ENCODE peak calls at places on chromosome 3, in eight cellular contexts. B is CD8-positive, alpha-beta T cell; J is IMR-90; L is tibial artery; V is osteoblast; X is spleen; G is pancreas; Z is GM23338. I is an unnamed sample.

GRCh38 chr3:131602011-131602779 is 99.4 kb upstream of the MRPL3 start:
- DNase-seq in Z (no peak), V (no peak), B (no peak), J (no peak), L (no peak), X (no peak), G (no peak), I (no peak)

GRCh38 chr3:142896201-142896755 is 7.4 kb upstream of the PCOLCE2 start:
- DNase-seq in X (no peak), L (no peak), Z (no peak), J (peak), G (no peak), V (peak), B (no peak), I (no peak)

GRCh38 chr3:132790806-132791205 is 68.6 kb upstream of the NPHP3 start:
- DNase-seq in X (no peak), J (no peak), G (no peak), L (no peak), Z (no peak), B (no peak), V (no peak), I (no peak)

GRCh38 chr3:159757341-159758060 is 231.1 kb upstream of the IL12A start:
- DNase-seq in L (no peak), J (peak), B (no peak), X (no peak), G (no peak), V (no peak), Z (no peak), I (no peak)

GRCh38 chr3:73556520-73557371 is 68.0 kb downstream of the PDZRN3 start:
- DNase-seq in J (peak), X (no peak), V (no peak), Z (peak), L (no peak), G (no peak), B (no peak), I (no peak)

GRCh38 chr3:4099607-4100006 is 203.6 kb upstream of the SETMAR start:
- DNase-seq in V (no peak), Z (no peak), B (no peak), L (no peak), J (no peak), G (no peak), X (no peak), I (no peak)

GRCh38 chr3:67460841-67461240 is 193.6 kb downstream of the SUCLG2 start:
- DNase-seq in G (no peak), Z (no peak), V (no peak), J (peak), B (no peak), X (no peak), L (no peak), I (no peak)

GRCh38 chr3:4772171-4772804 is 206.9 kb upstream of the BHLHE40 start:
- DNase-seq in V (no peak), J (peak), G (peak), B (no peak), X (no peak), L (peak), Z (no peak), I (peak)

GRCh38 chr3:117540583-117540982 is 831.0 kb downstream of the TUSC7 start:
- DNase-seq in V (no peak), L (no peak), J (peak), B (no peak), X (no peak), Z (no peak), G (no peak), I (no peak)

GRCh38 chr3:155581579-155581978 is 163.3 kb downstream of the PLCH1 start:
- DNase-seq in X (no peak), Z (no peak), L (no peak), B (no peak), G (no peak), J (no peak), V (no peak), I (no peak)

GRCh38 chr3:64954995-64955636 is 267.3 kb upstream of the ADAMTS9 start:
- DNase-seq in X (no peak), J (no peak), V (no peak), Z (no peak), B (no peak), L (peak), G (peak), I (no peak)

GRCh38 chr3:187247398-187247797 is 44.1 kb downstream of the MASP1 start:
- DNase-seq in B (no peak), L (no peak), Z (peak), X (no peak), J (no peak), V (no peak), G (no peak), I (no peak)

GRCh38 chr3:69993747-69994146 is 5.8 kb upstream of the SAMMSON start:
- DNase-seq in G (no peak), Z (no peak), L (no peak), X (no peak), V (no peak), B (no peak), J (no peak), I (no peak)

GRCh38 chr3:21750831-21751391 is at the start of gene ZNF385D:
- DNase-seq in L (peak), X (no peak), B (no peak), J (peak), G (no peak), V (peak), Z (peak), I (peak)

GRCh38 chr3:58630081-58630709 is 36.4 kb downstream of the FAM3D start:
- DNase-seq in X (no peak), Z (peak), G (peak), J (peak), B (peak), V (peak), L (no peak), I (no peak)

GRCh38 chr3:53170325-53171108 is 9.5 kb downstream of the PRKCD start:
- DNase-seq in B (no peak), V (no peak), L (no peak), J (no peak), G (no peak), X (peak), Z (no peak), I (no peak)

GRCh38 chr3:25603703-25604102 is 61.0 kb downstream of the TOP2B start:
- DNase-seq in G (no peak), Z (no peak), L (no peak), V (no peak), B (no peak), X (no peak), J (no peak), I (no peak)

GRCh38 chr3:123739754-123740153 is 144.4 kb downstream of the MYLK start:
- DNase-seq in G (no peak), B (no peak), X (no peak), J (peak), V (no peak), L (no peak), Z (no peak), I (no peak)

GRCh38 chr3:170520996-170521395 is 64.9 kb downstream of the SLC7A14 start:
- DNase-seq in X (no peak), V (no peak), B (no peak), Z (no peak), J (peak), G (no peak), L (no peak), I (no peak)

GRCh38 chr3:29415824-29416223 is 135.0 kb downstream of the RBMS3 start:
- DNase-seq in J (peak), X (no peak), G (no peak), Z (no peak), V (peak), B (no peak), L (no peak), I (no peak)

GRCh38 chr3:187808466-187809291 is 63.4 kb upstream of the BCL6 start:
- DNase-seq in X (no peak), V (no peak), G (peak), J (no peak), B (no peak), Z (peak), L (no peak), I (no peak)

GRCh38 chr3:128297401-128298138 is 144.3 kb downstream of the EEFSEC start:
- DNase-seq in L (no peak), J (peak), Z (no peak), V (no peak), B (no peak), G (no peak), X (no peak), I (peak)

GRCh38 chr3:61181874-61182273 is 69.4 kb downstream of the FHIT start:
- DNase-seq in L (no peak), B (no peak), Z (no peak), X (no peak), V (peak), G (no peak), J (peak), I (no peak)

GRCh38 chr3:187131981-187132380 is 7.3 kb downstream of the RPL39L start:
- DNase-seq in Z (no peak), X (no peak), G (no peak), B (no peak), J (peak), L (no peak), V (no peak), I (no peak)

GRCh38 chr3:51943451-51944391 is 1.6 kb downstream of the PARP3 start:
- DNase-seq in B (no peak), X (peak), V (peak), Z (no peak), G (no peak), L (peak), J (no peak), I (peak)

GRCh38 chr3:100252006-100252405 is 8.8 kb upstream of the TBC1D23 start:
- DNase-seq in G (no peak), X (no peak), V (no peak), J (no peak), B (no peak), Z (no peak), L (no peak), I (no peak)

GRCh38 chr3:82080261-82080660 is 318.8 kb upstream of the GBE1 start:
- DNase-seq in Z (no peak), L (no peak), J (no peak), G (no peak), B (no peak), X (no peak), V (no peak), I (no peak)

GRCh38 chr3:129399895-129400357 is 28.5 kb downstream of the EFCAB12 start:
- DNase-seq in J (no peak), Z (no peak), L (no peak), V (no peak), B (no peak), G (peak), X (no peak), I (no peak)

GRCh38 chr3:27607370-27607769 is 114.8 kb downstream of the EOMES start:
- DNase-seq in V (no peak), B (no peak), L (no peak), J (no peak), X (no peak), Z (peak), G (no peak), I (peak)

GRCh38 chr3:138923531-138923994 is 23.4 kb downstream of the FOXL2 start:
- DNase-seq in J (peak), L (peak), B (peak), G (peak), V (peak), X (peak), Z (peak), I (no peak)

GRCh38 chr3:41352526-41352925 is 153.2 kb downstream of the CTNNB1 start:
- DNase-seq in G (no peak), V (no peak), J (no peak), B (no peak), X (no peak), Z (no peak), L (no peak), I (no peak)

GRCh38 chr3:129758921-129759320 is 134.6 kb downstream of the TMCC1 start:
- DNase-seq in J (no peak), Z (no peak), L (no peak), B (no peak), G (no peak), X (no peak), V (no peak), I (no peak)

GRCh38 chr3:105906834-105907233 is 38.0 kb upstream of the CBLB start:
- DNase-seq in G (peak), J (peak), B (no peak), Z (no peak), V (no peak), X (no peak), L (no peak), I (peak)
- H3K27ac ChIP-seq in G (peak), J (peak), B (no peak), Z (no peak), V (peak), X (no peak), L (peak), I (peak)

GRCh38 chr3:135627057-135627456 is 338.5 kb upstream of the PPP2R3A start:
- DNase-seq in V (no peak), B (no peak), L (no peak), G (no peak), X (no peak), Z (no peak), J (no peak), I (no peak)
- H3K4me3 ChIP-seq in V (no peak), B (no peak), L (no peak), G (no peak), X (no peak), Z (no peak), J (no peak), I (no peak)

DNA sequence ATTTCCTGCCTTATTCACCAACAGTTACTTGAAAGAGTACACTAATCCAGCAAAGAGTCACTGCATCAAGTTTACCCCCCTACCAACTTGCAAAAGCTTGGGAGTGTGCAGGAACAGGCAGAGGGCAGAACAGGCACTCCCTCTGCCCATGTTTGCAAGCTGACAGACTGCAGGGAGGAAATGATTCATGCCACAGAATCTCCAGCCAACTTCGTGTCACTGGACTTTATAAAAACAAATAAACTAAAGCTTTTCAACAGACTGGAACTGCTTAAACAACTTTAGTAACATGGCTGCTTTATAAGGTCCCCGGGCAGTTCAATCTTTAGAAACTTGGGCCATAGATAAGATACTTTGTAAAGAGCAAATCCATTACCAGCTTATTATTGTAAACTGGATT is 129.5 kb downstream of the THRB start:
- DNase-seq in X (no peak), B (no peak), G (peak), L (peak), Z (no peak), J (peak), V (peak), I (no peak)
- TF ChIP-seq CTCF in X (no peak), B (no peak), G (no peak), L (no peak), Z (no peak), J (no peak), V (no peak), I (no peak)

GRCh38 chr3:152192050-152192449 is 76.7 kb upstream of the MBNL1 start:
- DNase-seq in B (peak), L (no peak), X (no peak), J (no peak), Z (no peak), V (no peak), G (no peak), I (no peak)
- H3K27ac ChIP-seq in B (peak), L (no peak), X (no peak), J (no peak), Z (no peak), V (no peak), G (no peak), I (no peak)

GRCh38 chr3:14405120-14405885 is 2.9 kb downstream of the SLC6A6 start:
- DNase-seq in V (peak), X (no peak), G (no peak), J (no peak), L (no peak), Z (no peak), B (no peak), I (no peak)
- H3K4me3 ChIP-seq in V (peak), X (peak), G (no peak), J (no peak), L (no peak), Z (peak), B (no peak), I (peak)

GRCh38 chr3:113847243-113847642 is 8.7 kb downstream of the GRAMD1C start:
- DNase-seq in G (no peak), V (no peak), B (no peak), X (no peak), L (no peak), Z (no peak), J (no peak), I (no peak)

GRCh38 chr3:113847664-113848461 is 9.3 kb downstream of the GRAMD1C start:
- DNase-seq in V (no peak), G (no peak), J (no peak), X (no peak), L (no peak), Z (no peak), B (no peak), I (no peak)

GRCh38 chr3:113839551-113839950 is 963 bp downstream of the GRAMD1C start:
- DNase-seq in B (no peak), G (no peak), Z (no peak), L (no peak), J (no peak), V (peak), X (no peak), I (no peak)

DNA sequence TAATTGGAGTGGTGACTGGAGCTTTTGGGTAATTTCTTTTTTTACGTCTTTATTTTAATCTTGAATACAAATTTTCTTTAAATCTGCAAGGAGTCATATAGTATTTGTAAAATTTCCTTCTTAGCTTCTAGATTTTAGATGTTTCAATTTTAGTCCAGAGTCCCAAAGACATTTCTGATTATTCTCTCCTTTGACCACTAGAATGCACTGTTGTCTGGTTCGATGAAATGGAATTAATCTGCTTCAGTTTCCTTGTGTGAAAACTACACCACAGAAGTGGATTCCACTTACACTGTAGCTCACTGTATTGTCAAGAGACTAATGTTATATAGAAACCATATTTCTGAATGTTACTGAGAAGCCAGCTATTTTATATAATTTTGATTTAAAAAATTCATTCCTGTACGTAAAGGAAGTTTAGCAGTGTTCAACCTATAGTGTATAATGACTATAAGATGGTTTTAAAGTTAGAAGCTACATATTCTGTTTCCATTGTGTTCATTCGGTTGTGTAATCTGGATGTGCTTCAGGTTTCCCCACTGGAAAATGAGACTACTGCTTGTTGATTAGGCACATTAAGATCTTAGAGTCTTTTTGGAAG is 6.1 kb downstream of the GRAMD1C start:
- DNase-seq in J (peak), L (no peak), B (no peak), V (peak), G (no peak), X (no peak), Z (peak), I (no peak)
- TF ChIP-seq CTCF in J (peak), L (peak), B (peak), V (peak), G (peak), X (peak), Z (peak), I (no peak)

GRCh38 chr3:47536221-47536891 is 22.8 kb upstream of the ELP6 start:
- DNase-seq in J (no peak), X (peak), L (no peak), B (no peak), Z (no peak), V (peak), G (no peak), I (no peak)
- H3K27ac ChIP-seq in J (no peak), X (no peak), L (no peak), B (no peak), Z (no peak), V (no peak), G (no peak), I (no peak)

GRCh38 chr3:120446891-120447668 is 3.7 kb downstream of the FSTL1 start:
- DNase-seq in J (no peak), B (no peak), Z (no peak), L (no peak), X (no peak), G (no peak), V (no peak), I (peak)
- H3K4me3 ChIP-seq in J (no peak), B (no peak), Z (no peak), L (peak), X (no peak), G (no peak), V (peak), I (peak)

GRCh38 chr3:20154078-20154477 is 31.9 kb downstream of the SGO1 start:
- DNase-seq in Z (no peak), L (no peak), B (no peak), J (no peak), X (no peak), V (no peak), G (no peak), I (no peak)

GRCh38 chr3:20160230-20160629 is 25.8 kb downstream of the SGO1 start:
- DNase-seq in B (no peak), L (no peak), Z (no peak), X (no peak), G (no peak), V (no peak), J (no peak), I (no peak)

GRCh38 chr3:20154928-20155327 is 31.1 kb downstream of the SGO1 start:
- DNase-seq in B (no peak), L (no peak), V (no peak), Z (peak), X (no peak), G (no peak), J (no peak), I (no peak)
- TF ChIP-seq CTCF in B (no peak), L (no peak), V (no peak), Z (peak), X (no peak), G (no peak), J (no peak), I (no peak)

GRCh38 chr3:194661946-194662345 is 10.0 kb downstream of the LSG1 start:
- DNase-seq in Z (no peak), J (no peak), B (no peak), G (no peak), X (no peak), V (no peak), L (no peak), I (peak)

GRCh38 chr3:194659778-194660177 is 12.2 kb downstream of the LSG1 start:
- DNase-seq in G (no peak), J (no peak), V (no peak), Z (no peak), X (no peak), L (no peak), B (no peak), I (no peak)

GRCh38 chr3:194661374-194661773 is 10.6 kb downstream of the LSG1 start:
- DNase-seq in V (no peak), X (no peak), L (no peak), Z (no peak), G (no peak), B (no peak), J (no peak), I (peak)

GRCh38 chr3:194667363-194667762 is 4.6 kb downstream of the LSG1 start:
- DNase-seq in B (no peak), J (no peak), G (no peak), L (no peak), V (no peak), Z (no peak), X (no peak), I (no peak)

GRCh38 chr3:194664857-194665256 is 7.1 kb downstream of the LSG1 start:
- DNase-seq in V (no peak), X (no peak), Z (no peak), L (no peak), G (no peak), J (no peak), B (no peak), I (no peak)
- H3K27ac ChIP-seq in V (no peak), X (no peak), Z (no peak), L (no peak), G (no peak), J (no peak), B (no peak), I (no peak)